ENCODE peak calls at places on chromosomes 2 and 18, in five cellular contexts. One of them, this sample, is unnamed.

GRCh38 chr2:158953454-158953853 is 15.0 kb upstream of the TANC1 start:
- DNase-seq in NCI-H460: no peak
- DNase-seq in HS-27A: no peak
- DNase-seq in kidney: no peak
- DNase-seq in aorta: no peak
- DNase-seq in this sample: no peak

GRCh38 chr18:3554811-3555427 is 104.9 kb downstream of the TGIF1 start:
- DNase-seq in NCI-H460: no peak
- DNase-seq in HS-27A: no peak
- DNase-seq in aorta: no peak
- DNase-seq in kidney: no peak
- DNase-seq in this sample: no peak

GRCh38 chr2:40394030-40394429 is 57.9 kb downstream of the SLC8A1 start:
- DNase-seq in aorta: no peak
- DNase-seq in kidney: no peak
- DNase-seq in NCI-H460: no peak
- DNase-seq in HS-27A: no peak
- DNase-seq in this sample: no peak

GRCh38 chr2:219803294-219803693 is 175.9 kb downstream of the SLC4A3 start:
- DNase-seq in NCI-H460: no peak
- DNase-seq in aorta: no peak
- DNase-seq in HS-27A: peak
- DNase-seq in kidney: no peak
- DNase-seq in this sample: no peak

GRCh38 chr2:212145111-212145510 is 393.5 kb downstream of the ERBB4 start:
- DNase-seq in HS-27A: no peak
- DNase-seq in kidney: no peak
- DNase-seq in NCI-H460: no peak
- DNase-seq in aorta: no peak
- DNase-seq in this sample: no peak

GRCh38 chr2:174972924-174973323 is 32.3 kb downstream of the CHN1 start:
- DNase-seq in aorta: no peak
- DNase-seq in NCI-H460: no peak
- DNase-seq in kidney: no peak
- DNase-seq in HS-27A: peak
- DNase-seq in this sample: no peak

GRCh38 chr2:72999729-73000725 is 71.5 kb downstream of the SFXN5 start:
- DNase-seq in HS-27A: no peak
- DNase-seq in aorta: no peak
- DNase-seq in kidney: peak
- DNase-seq in NCI-H460: no peak
- DNase-seq in this sample: no peak

GRCh38 chr18:29160123-29160522 is 983.2 kb upstream of the CDH2 start:
- DNase-seq in HS-27A: no peak
- DNase-seq in aorta: no peak
- DNase-seq in kidney: no peak
- DNase-seq in NCI-H460: no peak
- DNase-seq in this sample: no peak

GRCh38 chr2:149472413-149472812 is 115.2 kb downstream of the MMADHC start:
- DNase-seq in NCI-H460: no peak
- DNase-seq in kidney: no peak
- DNase-seq in aorta: no peak
- DNase-seq in HS-27A: no peak
- DNase-seq in this sample: no peak

GRCh38 chr2:96546797-96547196 is 10.2 kb downstream of the ARID5A start:
- DNase-seq in kidney: no peak
- DNase-seq in NCI-H460: no peak
- DNase-seq in HS-27A: no peak
- DNase-seq in aorta: no peak
- DNase-seq in this sample: peak

GRCh38 chr2:164314148-164314547 is 307.1 kb downstream of the GRB14 start:
- DNase-seq in aorta: no peak
- DNase-seq in HS-27A: peak
- DNase-seq in kidney: no peak
- DNase-seq in NCI-H460: no peak
- DNase-seq in this sample: no peak

GRCh38 chr2:208250401-208250800 is 4.5 kb downstream of the IDH1 start:
- DNase-seq in NCI-H460: no peak
- DNase-seq in aorta: no peak
- DNase-seq in kidney: no peak
- DNase-seq in HS-27A: no peak
- DNase-seq in this sample: no peak

GRCh38 chr18:73479472-73479871 is 611.7 kb upstream of the NETO1 start:
- DNase-seq in kidney: no peak
- DNase-seq in HS-27A: no peak
- DNase-seq in aorta: no peak
- DNase-seq in NCI-H460: no peak
- DNase-seq in this sample: no peak

GRCh38 chr2:240426797-240427721 is 8.4 kb upstream of the GPC1 start:
- DNase-seq in NCI-H460: no peak
- DNase-seq in aorta: peak
- DNase-seq in kidney: peak
- DNase-seq in HS-27A: no peak
- DNase-seq in this sample: no peak

GRCh38 chr2:10372862-10373240 is 70.1 kb downstream of the HPCAL1 start:
- DNase-seq in NCI-H460: no peak
- DNase-seq in aorta: no peak
- DNase-seq in kidney: no peak
- DNase-seq in HS-27A: no peak
- DNase-seq in this sample: no peak

GRCh38 chr2:197500503-197501179 is 462 bp downstream of the HSPE1 start:
- DNase-seq in kidney: no peak
- DNase-seq in NCI-H460: no peak
- DNase-seq in aorta: no peak
- DNase-seq in HS-27A: no peak
- DNase-seq in this sample: no peak

GRCh38 chr2:104033399-104033798 is 820.5 kb upstream of the POU3F3 start:
- DNase-seq in HS-27A: no peak
- DNase-seq in NCI-H460: peak
- DNase-seq in kidney: no peak
- DNase-seq in aorta: no peak
- DNase-seq in this sample: no peak

GRCh38 chr2:15546297-15547098 is 14.6 kb downstream of the NBAS start:
- DNase-seq in NCI-H460: no peak
- DNase-seq in kidney: no peak
- DNase-seq in aorta: no peak
- DNase-seq in HS-27A: no peak
- DNase-seq in this sample: no peak

GRCh38 chr2:72755647-72756423 is 70.0 kb downstream of the EXOC6B start:
- DNase-seq in aorta: no peak
- DNase-seq in HS-27A: no peak
- DNase-seq in kidney: no peak
- DNase-seq in NCI-H460: no peak
- DNase-seq in this sample: no peak

GRCh38 chr2:237256845-237257244 is 157.1 kb downstream of the COL6A3 start:
- DNase-seq in HS-27A: no peak
- DNase-seq in kidney: no peak
- DNase-seq in NCI-H460: no peak
- DNase-seq in aorta: peak
- DNase-seq in this sample: no peak

GRCh38 chr2:12080360-12080759 is 333.9 kb downstream of the LPIN1 start:
- DNase-seq in kidney: no peak
- DNase-seq in aorta: no peak
- DNase-seq in NCI-H460: no peak
- DNase-seq in HS-27A: no peak
- DNase-seq in this sample: no peak

GRCh38 chr18:57744211-57744694 is 58.9 kb downstream of the ATP8B1 start:
- DNase-seq in aorta: peak
- DNase-seq in kidney: no peak
- DNase-seq in HS-27A: no peak
- DNase-seq in NCI-H460: no peak
- DNase-seq in this sample: no peak

GRCh38 chr18:22169011-22169888 is at the start of gene GATA6:
- DNase-seq in HS-27A: peak
- DNase-seq in aorta: peak
- DNase-seq in NCI-H460: peak
- DNase-seq in kidney: peak
- DNase-seq in this sample: peak

GRCh38 chr18:10119991-10120390 is 206.2 kb downstream of the VAPA start:
- DNase-seq in aorta: no peak
- DNase-seq in HS-27A: no peak
- DNase-seq in kidney: no peak
- DNase-seq in NCI-H460: no peak
- DNase-seq in this sample: no peak

GRCh38 chr2:22450831-22451230 is 934.1 kb upstream of the KLHL29 start:
- DNase-seq in kidney: no peak
- DNase-seq in HS-27A: no peak
- DNase-seq in aorta: no peak
- DNase-seq in NCI-H460: no peak
- DNase-seq in this sample: no peak

GRCh38 chr2:24342110-24342910 is 18.0 kb downstream of the ITSN2 start:
- DNase-seq in kidney: no peak
- DNase-seq in NCI-H460: no peak
- DNase-seq in aorta: no peak
- DNase-seq in HS-27A: no peak
- DNase-seq in this sample: no peak

GRCh38 chr2:221203138-221203537 is 369.0 kb downstream of the EPHA4 start:
- DNase-seq in aorta: no peak
- DNase-seq in kidney: no peak
- DNase-seq in HS-27A: no peak
- DNase-seq in NCI-H460: no peak
- DNase-seq in this sample: no peak

GRCh38 chr18:9290171-9290570 is 44.4 kb upstream of the TWSG1 start:
- DNase-seq in HS-27A: no peak
- DNase-seq in NCI-H460: no peak
- DNase-seq in aorta: no peak
- DNase-seq in kidney: no peak
- DNase-seq in this sample: no peak

GRCh38 chr2:217797661-217798069 is 205.1 kb downstream of the TNS1 start:
- DNase-seq in HS-27A: no peak
- DNase-seq in NCI-H460: no peak
- DNase-seq in kidney: no peak
- DNase-seq in aorta: no peak
- DNase-seq in this sample: no peak

GRCh38 chr2:119116411-119117295 is 41.9 kb downstream of the C1QL2 start:
- DNase-seq in HS-27A: no peak
- DNase-seq in NCI-H460: no peak
- DNase-seq in aorta: no peak
- DNase-seq in kidney: no peak
- DNase-seq in this sample: no peak

GRCh38 chr2:201879986-201880385 is 73.6 kb downstream of the CDK15 start:
- DNase-seq in kidney: no peak
- DNase-seq in aorta: no peak
- DNase-seq in NCI-H460: no peak
- DNase-seq in HS-27A: no peak
- DNase-seq in this sample: no peak